ENCODE peak calls at places on chromosomes 11 and 22, in four cellular contexts. One of them, this sample, is unnamed.

GRCh38 chr11:16049611-16050010 is 306.7 kb downstream of the SOX6 start:
- DNase-seq in stomach: no peak
- DNase-seq in esophagus squamous epithelium: no peak
- DNase-seq in upper lobe of left lung: no peak
- DNase-seq in this sample: no peak

GRCh38 chr11:45933131-45933821 is 10.8 kb downstream of the LARGE2 start:
- DNase-seq in stomach: peak; percentile 79
- DNase-seq in esophagus squamous epithelium: no peak
- DNase-seq in upper lobe of left lung: no peak
- DNase-seq in this sample: no peak

GRCh38 chr11:4809246-4809645 is 5.1 kb upstream of the OR52R1 start:
- DNase-seq in stomach: no peak
- DNase-seq in esophagus squamous epithelium: no peak
- DNase-seq in upper lobe of left lung: no peak
- DNase-seq in this sample: no peak

GRCh38 chr22:30890689-30891442 is 77.7 kb downstream of the MORC2 start:
- DNase-seq in stomach: peak; percentile 57
- DNase-seq in esophagus squamous epithelium: no peak
- DNase-seq in upper lobe of left lung: no peak
- DNase-seq in this sample: peak; percentile 46

GRCh38 chr11:78646564-78647185 is 72.0 kb upstream of the NARS2 start:
- DNase-seq in stomach: peak; percentile 72
- DNase-seq in esophagus squamous epithelium: no peak
- DNase-seq in upper lobe of left lung: peak; percentile 45
- DNase-seq in this sample: peak; percentile 78

GRCh38 chr11:1640076-1640946 is 10.7 kb downstream of the KRTAP5-5 start:
- DNase-seq in stomach: peak; percentile 43
- DNase-seq in esophagus squamous epithelium: no peak
- DNase-seq in upper lobe of left lung: no peak
- DNase-seq in this sample: peak; percentile 31

GRCh38 chr11:126431401-126432064 is 76.0 kb downstream of the ST3GAL4 start:
- DNase-seq in stomach: peak; percentile 38
- DNase-seq in esophagus squamous epithelium: no peak
- DNase-seq in upper lobe of left lung: peak; percentile 39
- DNase-seq in this sample: peak; percentile 11

GRCh38 chr11:73173755-73174494 is 31.8 kb upstream of the FCHSD2 start:
- DNase-seq in stomach: peak; percentile 56
- DNase-seq in esophagus squamous epithelium: no peak
- DNase-seq in upper lobe of left lung: no peak
- DNase-seq in this sample: no peak

GRCh38 chr11:125364085-125364822 is 131.8 kb downstream of the FEZ1 start:
- DNase-seq in stomach: no peak
- DNase-seq in esophagus squamous epithelium: no peak
- DNase-seq in upper lobe of left lung: no peak
- DNase-seq in this sample: no peak

GRCh38 chr11:95499516-95500135 is 268.6 kb upstream of the SESN3 start:
- DNase-seq in stomach: no peak
- DNase-seq in esophagus squamous epithelium: no peak
- DNase-seq in upper lobe of left lung: no peak
- DNase-seq in this sample: no peak

GRCh38 chr22:45648320-45649070 is 23.1 kb upstream of the ATXN10 start:
- DNase-seq in stomach: no peak
- DNase-seq in esophagus squamous epithelium: no peak
- DNase-seq in upper lobe of left lung: no peak
- DNase-seq in this sample: no peak

GRCh38 chr22:35742342-35743100 is 24.8 kb downstream of the APOL5 start:
- DNase-seq in stomach: no peak
- DNase-seq in esophagus squamous epithelium: no peak
- DNase-seq in upper lobe of left lung: no peak
- DNase-seq in this sample: no peak

GRCh38 chr11:1100417-1101245 is 26.0 kb downstream of the MUC2 start:
- DNase-seq in stomach: no peak
- DNase-seq in esophagus squamous epithelium: no peak
- DNase-seq in upper lobe of left lung: no peak
- DNase-seq in this sample: no peak

GRCh38 chr22:29738118-29738815 is 18.5 kb downstream of the CABP7 start:
- DNase-seq in stomach: no peak
- DNase-seq in esophagus squamous epithelium: no peak
- DNase-seq in upper lobe of left lung: no peak
- DNase-seq in this sample: no peak

GRCh38 chr11:43504316-43504950 is 145.7 kb downstream of the TTC17 start:
- DNase-seq in stomach: no peak
- DNase-seq in esophagus squamous epithelium: no peak
- DNase-seq in upper lobe of left lung: no peak
- DNase-seq in this sample: peak; percentile 11

GRCh38 chr22:23498811-23499798 is 81.0 kb downstream of the IGLL1 start:
- DNase-seq in stomach: no peak
- DNase-seq in esophagus squamous epithelium: no peak
- DNase-seq in upper lobe of left lung: peak; percentile 15
- DNase-seq in this sample: no peak

GRCh38 chr11:75174348-75174747 is 23.4 kb downstream of the SLCO2B1 start:
- DNase-seq in stomach: no peak
- DNase-seq in esophagus squamous epithelium: no peak
- DNase-seq in upper lobe of left lung: no peak
- DNase-seq in this sample: no peak

GRCh38 chr22:31747441-31747840 is 2.5 kb downstream of the PRR14L start:
- DNase-seq in stomach: no peak
- DNase-seq in esophagus squamous epithelium: no peak
- DNase-seq in upper lobe of left lung: no peak
- DNase-seq in this sample: no peak

GRCh38 chr11:1367721-1368120 is 22.0 kb upstream of the BRSK2 start:
- DNase-seq in stomach: no peak
- DNase-seq in esophagus squamous epithelium: no peak
- DNase-seq in upper lobe of left lung: no peak
- DNase-seq in this sample: no peak

GRCh38 chr11:79045811-79046304 is 395.0 kb downstream of the TENM4 start:
- DNase-seq in stomach: no peak
- DNase-seq in esophagus squamous epithelium: no peak
- DNase-seq in upper lobe of left lung: no peak
- DNase-seq in this sample: no peak

GRCh38 chr11:45592581-45592980 is 72.8 kb downstream of the CHST1 start:
- DNase-seq in stomach: no peak
- DNase-seq in esophagus squamous epithelium: no peak
- DNase-seq in upper lobe of left lung: no peak
- DNase-seq in this sample: no peak

GRCh38 chr11:117490019-117490679 is 162.5 kb downstream of the CEP164 start:
- DNase-seq in stomach: no peak
- DNase-seq in esophagus squamous epithelium: no peak
- DNase-seq in upper lobe of left lung: no peak
- DNase-seq in this sample: no peak

GRCh38 chr11:81135570-81135969 is 1598.1 kb downstream of the FAM181B start:
- DNase-seq in stomach: no peak
- DNase-seq in esophagus squamous epithelium: no peak
- DNase-seq in upper lobe of left lung: no peak
- DNase-seq in this sample: no peak
- TF ChIP-seq POLR2A in stomach: no peak
- TF ChIP-seq POLR2A in esophagus squamous epithelium: no peak
- TF ChIP-seq POLR2A in upper lobe of left lung: no peak
- TF ChIP-seq POLR2A in this sample: no peak

DNA sequence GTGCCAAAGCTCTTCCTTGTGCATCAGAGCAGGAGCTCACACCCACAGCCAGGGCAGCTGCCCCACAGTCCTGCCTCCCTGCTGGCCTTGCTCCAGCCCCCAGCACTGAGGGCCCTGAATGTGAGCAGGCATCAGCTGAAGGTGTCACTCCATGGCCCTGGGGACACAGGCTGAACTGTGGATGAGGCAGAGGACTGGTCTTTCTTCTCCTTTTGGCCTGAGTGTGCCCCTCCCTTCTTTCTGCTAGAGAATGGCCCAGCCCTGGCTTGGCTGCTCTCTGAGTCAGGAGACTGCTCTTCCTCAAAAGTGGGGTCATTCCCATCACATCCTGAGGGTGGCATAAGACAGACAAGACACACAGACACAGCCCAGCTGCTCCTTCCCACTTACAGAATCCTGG is 16.2 kb downstream of the OTOG start:
- DNase-seq in stomach: peak; percentile 22
- DNase-seq in esophagus squamous epithelium: no peak
- DNase-seq in upper lobe of left lung: peak; percentile 21
- DNase-seq in this sample: peak; percentile 81
- TF ChIP-seq CTCF in stomach: no peak
- TF ChIP-seq CTCF in esophagus squamous epithelium: no peak
- TF ChIP-seq CTCF in upper lobe of left lung: no peak
- TF ChIP-seq CTCF in this sample: no peak

GRCh38 chr11:111604392-111605009 is 2.3 kb downstream of the SIK2 start:
- DNase-seq in stomach: no peak
- DNase-seq in esophagus squamous epithelium: no peak
- DNase-seq in upper lobe of left lung: no peak
- DNase-seq in this sample: no peak

GRCh38 chr11:111601636-111601978 is 642 bp upstream of the SIK2 start:
- DNase-seq in stomach: no peak
- DNase-seq in esophagus squamous epithelium: no peak
- DNase-seq in upper lobe of left lung: no peak
- DNase-seq in this sample: no peak

GRCh38 chr11:111602865-111603632 is 800 bp downstream of the SIK2 start:
- DNase-seq in stomach: peak; percentile 43
- DNase-seq in esophagus squamous epithelium: no peak
- DNase-seq in upper lobe of left lung: peak; percentile 38
- DNase-seq in this sample: no peak

GRCh38 chr11:111603633-111604130 is 1.4 kb downstream of the SIK2 start:
- DNase-seq in stomach: no peak
- DNase-seq in esophagus squamous epithelium: no peak
- DNase-seq in upper lobe of left lung: no peak
- DNase-seq in this sample: no peak

GRCh38 chr11:111601979-111602864 is at the start of gene SIK2:
- DNase-seq in stomach: peak; percentile 94
- DNase-seq in esophagus squamous epithelium: peak; percentile 50
- DNase-seq in upper lobe of left lung: peak; percentile 96
- DNase-seq in this sample: peak; percentile 96
- TF ChIP-seq POLR2A in stomach: no peak
- TF ChIP-seq POLR2A in esophagus squamous epithelium: no peak
- TF ChIP-seq POLR2A in upper lobe of left lung: no peak
- TF ChIP-seq POLR2A in this sample: peak; percentile 72

DNA sequence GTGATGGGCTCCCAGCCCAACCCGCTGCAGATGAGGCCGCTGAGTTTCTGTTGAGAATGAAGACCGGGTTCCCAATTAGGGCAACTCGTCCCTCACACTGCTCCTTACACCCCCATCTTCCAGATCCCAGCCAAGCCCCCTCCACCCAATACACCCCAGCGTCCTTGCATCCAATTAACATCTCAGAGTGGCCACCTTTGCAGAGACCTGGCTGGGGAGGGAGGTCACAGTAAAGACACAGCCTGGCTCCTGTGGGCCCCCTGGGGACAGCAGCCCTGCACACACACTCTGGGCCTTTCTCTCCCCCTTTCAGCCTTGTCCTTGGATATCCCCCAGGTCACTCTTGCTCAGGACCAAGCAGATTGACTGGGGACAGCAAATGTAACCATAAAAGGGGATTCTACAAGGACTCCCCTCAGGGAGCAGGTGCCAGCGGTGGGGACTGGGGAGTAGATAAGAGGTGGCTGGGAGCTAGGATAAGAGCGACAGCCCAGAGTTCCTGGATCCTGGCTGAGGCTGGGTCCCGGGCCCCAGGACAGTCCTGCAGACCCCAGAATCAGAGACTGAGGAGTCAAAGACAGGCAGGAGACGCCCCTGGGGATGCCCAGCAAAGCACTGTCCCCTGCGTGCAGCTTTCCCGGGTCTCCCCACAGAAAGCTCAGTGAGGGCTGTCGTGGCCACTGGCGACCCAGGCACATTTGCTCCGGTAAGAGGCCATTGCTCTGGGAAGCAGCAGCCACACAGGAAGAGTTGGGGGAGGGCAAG is 8.4 kb downstream of the APOBEC3A start:
- DNase-seq in stomach: no peak
- DNase-seq in esophagus squamous epithelium: no peak
- DNase-seq in upper lobe of left lung: no peak
- DNase-seq in this sample: no peak
- TF ChIP-seq CTCF in stomach: no peak
- TF ChIP-seq CTCF in esophagus squamous epithelium: no peak
- TF ChIP-seq CTCF in upper lobe of left lung: no peak
- TF ChIP-seq CTCF in this sample: no peak

DNA sequence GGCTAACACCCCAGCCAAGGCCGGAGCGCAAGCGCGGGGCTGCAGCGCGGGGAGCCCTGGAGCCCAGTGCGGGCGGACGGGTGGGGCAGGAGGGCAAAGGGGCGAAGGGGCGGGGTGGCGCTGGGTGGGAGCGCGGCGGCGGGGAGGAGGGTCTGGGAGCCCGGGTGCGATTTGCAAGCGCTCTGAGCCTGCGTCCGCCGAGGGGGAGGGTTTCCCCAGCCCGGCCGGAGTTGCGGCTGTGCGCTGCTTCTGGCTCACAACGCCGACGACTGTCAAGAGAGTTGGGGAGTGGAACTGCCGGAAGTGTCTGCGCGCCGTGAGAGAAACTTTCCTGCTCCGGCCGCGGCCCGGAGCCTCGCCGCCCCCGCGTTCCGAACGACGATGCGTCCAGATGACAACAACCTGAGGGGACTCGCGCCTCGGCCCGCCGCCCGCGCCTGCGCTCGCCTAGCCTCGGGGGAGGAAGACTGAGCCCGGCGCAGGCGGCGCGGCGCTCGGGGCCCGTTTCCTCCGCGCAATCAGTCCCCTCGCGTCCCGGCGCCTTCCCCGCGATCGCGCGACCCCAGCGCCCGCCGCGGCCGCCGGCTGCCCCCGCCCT is at the start of gene ARHGAP42:
- DNase-seq in stomach: peak; percentile 70
- DNase-seq in esophagus squamous epithelium: no peak
- DNase-seq in upper lobe of left lung: peak; percentile 47
- DNase-seq in this sample: peak; percentile 78
- TF ChIP-seq POLR2A in stomach: no peak
- TF ChIP-seq POLR2A in esophagus squamous epithelium: peak; percentile 33
- TF ChIP-seq POLR2A in upper lobe of left lung: no peak
- TF ChIP-seq POLR2A in this sample: no peak

DNA sequence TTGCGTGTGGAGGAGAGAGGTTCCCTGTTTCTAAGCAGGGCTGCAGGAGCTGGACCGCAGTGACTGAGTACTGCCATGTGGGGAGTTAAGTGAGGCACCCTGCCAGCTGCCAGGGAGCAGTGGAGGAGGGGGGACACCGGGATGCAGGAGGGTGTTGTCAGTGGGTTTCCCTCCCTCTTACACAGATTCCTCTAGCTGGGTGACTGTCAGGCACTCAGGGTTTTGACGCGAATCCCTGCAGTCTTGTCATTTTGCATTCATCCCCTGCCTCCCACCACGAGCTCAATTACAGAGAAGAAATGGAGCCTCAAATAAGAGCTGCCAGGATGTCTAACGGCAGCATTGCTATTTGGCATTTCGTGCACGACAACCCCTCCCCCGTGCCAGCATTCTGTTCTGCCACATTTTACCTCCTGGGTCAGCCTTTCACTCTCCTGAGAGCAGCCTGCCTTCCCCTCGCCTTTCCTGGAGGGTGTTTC is 119.9 kb upstream of the SORL1-AS1 start:
- DNase-seq in stomach: no peak
- DNase-seq in esophagus squamous epithelium: no peak
- DNase-seq in upper lobe of left lung: no peak
- DNase-seq in this sample: no peak
- TF ChIP-seq CTCF in stomach: no peak
- TF ChIP-seq CTCF in esophagus squamous epithelium: no peak
- TF ChIP-seq CTCF in upper lobe of left lung: no peak
- TF ChIP-seq CTCF in this sample: no peak

DNA sequence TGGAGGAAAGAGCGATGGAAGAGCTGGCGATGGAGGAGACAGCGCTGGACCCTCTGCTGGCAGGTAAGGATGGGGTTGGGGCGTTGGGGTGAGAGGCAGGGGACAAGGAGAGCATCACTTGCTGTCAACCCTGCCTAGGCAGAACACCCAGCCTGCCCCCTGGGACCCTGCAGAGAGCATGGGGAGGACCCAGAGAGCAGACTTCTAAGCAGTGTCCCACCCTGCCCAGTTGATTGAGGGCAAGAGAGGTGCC is 111.6 kb upstream of the ANO1 start:
- DNase-seq in stomach: no peak
- DNase-seq in esophagus squamous epithelium: no peak
- DNase-seq in upper lobe of left lung: no peak
- DNase-seq in this sample: no peak
- TF ChIP-seq POLR2A in stomach: no peak
- TF ChIP-seq POLR2A in esophagus squamous epithelium: no peak
- TF ChIP-seq POLR2A in upper lobe of left lung: no peak
- TF ChIP-seq POLR2A in this sample: no peak